ENCODE peak calls at places on chromosomes 11 and 22, in seven cellular contexts. One of them, this sample, is unnamed.

GRCh38 chr11:126135182-126136176 is 72.8 kb upstream of the CDON start:
- DNase-seq in HFF-Myc: no peak
- DNase-seq in esophagus squamous epithelium: no peak
- DNase-seq in A673: peak
- DNase-seq in B cell: no peak
- DNase-seq in neural crest cell: no peak
- DNase-seq in foreskin fibroblast: peak
- DNase-seq in this sample: no peak

GRCh38 chr22:29830585-29830984 is 7.5 kb downstream of the ASCC2 start:
- DNase-seq in HFF-Myc: no peak
- DNase-seq in esophagus squamous epithelium: no peak
- DNase-seq in A673: no peak
- DNase-seq in B cell: no peak
- DNase-seq in neural crest cell: no peak
- DNase-seq in foreskin fibroblast: peak
- DNase-seq in this sample: no peak

GRCh38 chr22:48135641-48136040 is 1373.2 kb downstream of the TBC1D22A start:
- DNase-seq in HFF-Myc: no peak
- DNase-seq in esophagus squamous epithelium: no peak
- DNase-seq in A673: peak
- DNase-seq in B cell: no peak
- DNase-seq in neural crest cell: no peak
- DNase-seq in foreskin fibroblast: no peak
- DNase-seq in this sample: no peak

GRCh38 chr22:35465109-35465701 is 65.3 kb downstream of the MCM5 start:
- DNase-seq in HFF-Myc: no peak
- DNase-seq in esophagus squamous epithelium: no peak
- DNase-seq in A673: no peak
- DNase-seq in B cell: no peak
- DNase-seq in neural crest cell: no peak
- DNase-seq in foreskin fibroblast: peak
- DNase-seq in this sample: no peak

GRCh38 chr11:26608507-26609146 is 36.6 kb upstream of the MUC15 start:
- DNase-seq in HFF-Myc: no peak
- DNase-seq in esophagus squamous epithelium: no peak
- DNase-seq in A673: no peak
- DNase-seq in B cell: no peak
- DNase-seq in neural crest cell: no peak
- DNase-seq in foreskin fibroblast: no peak
- DNase-seq in this sample: no peak

GRCh38 chr22:29157759-29158535 is 47.7 kb upstream of the EMID1 start:
- DNase-seq in HFF-Myc: no peak
- DNase-seq in esophagus squamous epithelium: no peak
- DNase-seq in A673: no peak
- DNase-seq in B cell: no peak
- DNase-seq in neural crest cell: no peak
- DNase-seq in foreskin fibroblast: no peak
- DNase-seq in this sample: peak

GRCh38 chr22:20663137-20663828 is 110.6 kb upstream of the SERPIND1 start:
- DNase-seq in HFF-Myc: no peak
- DNase-seq in esophagus squamous epithelium: no peak
- DNase-seq in A673: no peak
- DNase-seq in B cell: no peak
- DNase-seq in neural crest cell: no peak
- DNase-seq in foreskin fibroblast: peak
- DNase-seq in this sample: no peak

GRCh38 chr11:80462211-80462610 is 1021.4 kb upstream of the TENM4 start:
- DNase-seq in HFF-Myc: no peak
- DNase-seq in esophagus squamous epithelium: no peak
- DNase-seq in A673: no peak
- DNase-seq in B cell: no peak
- DNase-seq in neural crest cell: no peak
- DNase-seq in foreskin fibroblast: no peak
- DNase-seq in this sample: peak

GRCh38 chr11:11229691-11230090 is 123.4 kb downstream of the CSNK2A3 start:
- DNase-seq in HFF-Myc: no peak
- DNase-seq in esophagus squamous epithelium: no peak
- DNase-seq in A673: no peak
- DNase-seq in B cell: no peak
- DNase-seq in neural crest cell: no peak
- DNase-seq in foreskin fibroblast: no peak
- DNase-seq in this sample: no peak

GRCh38 chr11:8740156-8740555 is 57.6 kb downstream of the RPL27A start:
- DNase-seq in HFF-Myc: no peak
- DNase-seq in esophagus squamous epithelium: no peak
- DNase-seq in A673: no peak
- DNase-seq in B cell: no peak
- DNase-seq in neural crest cell: no peak
- DNase-seq in foreskin fibroblast: no peak
- DNase-seq in this sample: no peak

GRCh38 chr22:17332109-17332508 is 37.2 kb upstream of the CECR2 start:
- DNase-seq in HFF-Myc: no peak
- DNase-seq in esophagus squamous epithelium: no peak
- DNase-seq in A673: no peak
- DNase-seq in B cell: no peak
- DNase-seq in neural crest cell: no peak
- DNase-seq in foreskin fibroblast: no peak
- DNase-seq in this sample: no peak

GRCh38 chr22:50530280-50530856 is 556 bp upstream of the TYMP start:
- DNase-seq in HFF-Myc: no peak
- DNase-seq in esophagus squamous epithelium: no peak
- DNase-seq in A673: no peak
- DNase-seq in B cell: peak
- DNase-seq in neural crest cell: no peak
- DNase-seq in foreskin fibroblast: peak
- DNase-seq in this sample: peak

GRCh38 chr22:36606659-36607058 is 77.7 kb upstream of the EIF3D start:
- DNase-seq in HFF-Myc: no peak
- DNase-seq in esophagus squamous epithelium: no peak
- DNase-seq in A673: no peak
- DNase-seq in B cell: no peak
- DNase-seq in neural crest cell: no peak
- DNase-seq in foreskin fibroblast: no peak
- DNase-seq in this sample: no peak

GRCh38 chr22:38943181-38943580 is 14.2 kb upstream of the APOBEC3A start:
- DNase-seq in HFF-Myc: no peak
- DNase-seq in esophagus squamous epithelium: no peak
- DNase-seq in A673: no peak
- DNase-seq in B cell: no peak
- DNase-seq in neural crest cell: no peak
- DNase-seq in foreskin fibroblast: no peak
- DNase-seq in this sample: no peak

GRCh38 chr11:83278351-83278750 is 7.8 kb downstream of the CCDC90B start:
- DNase-seq in HFF-Myc: no peak
- DNase-seq in esophagus squamous epithelium: no peak
- DNase-seq in A673: no peak
- DNase-seq in B cell: no peak
- DNase-seq in neural crest cell: no peak
- DNase-seq in foreskin fibroblast: no peak
- DNase-seq in this sample: no peak

GRCh38 chr11:57072640-57073039 is 83.9 kb downstream of the OR5AK2 start:
- DNase-seq in HFF-Myc: peak
- DNase-seq in esophagus squamous epithelium: no peak
- DNase-seq in A673: peak
- DNase-seq in B cell: no peak
- DNase-seq in neural crest cell: no peak
- DNase-seq in foreskin fibroblast: peak
- DNase-seq in this sample: no peak

DNA sequence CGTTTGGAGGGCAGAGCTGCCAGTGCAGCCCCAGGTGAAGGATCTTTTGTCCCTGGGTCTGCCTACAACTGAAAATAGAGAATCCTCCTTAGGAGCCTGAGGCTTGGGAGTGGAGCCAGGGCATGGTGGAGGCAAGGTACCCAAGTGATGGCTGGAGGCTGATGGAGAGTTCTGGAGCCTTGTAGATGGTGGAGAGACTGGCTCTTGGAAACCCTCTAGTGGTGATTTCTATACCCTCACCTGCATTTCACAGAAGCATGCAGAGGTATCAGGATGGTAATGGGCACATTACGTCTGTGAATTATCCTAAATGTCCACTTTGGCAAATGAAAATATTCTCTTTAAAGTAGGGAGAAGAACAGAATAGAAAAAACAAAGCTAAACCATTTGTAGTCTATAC is 44.4 kb downstream of the INSC start:
- DNase-seq in HFF-Myc: no peak
- DNase-seq in esophagus squamous epithelium: no peak
- DNase-seq in A673: peak
- DNase-seq in B cell: peak
- DNase-seq in neural crest cell: no peak
- DNase-seq in foreskin fibroblast: peak
- DNase-seq in this sample: peak
- TF ChIP-seq CTCF in HFF-Myc: peak
- TF ChIP-seq CTCF in esophagus squamous epithelium: peak
- TF ChIP-seq CTCF in A673: peak
- TF ChIP-seq CTCF in B cell: peak
- TF ChIP-seq CTCF in neural crest cell: peak
- TF ChIP-seq CTCF in foreskin fibroblast: peak
- TF ChIP-seq CTCF in this sample: peak

GRCh38 chr22:26508148-26508547 is 4.1 kb downstream of the TFIP11 start:
- DNase-seq in HFF-Myc: no peak
- DNase-seq in esophagus squamous epithelium: no peak
- DNase-seq in A673: no peak
- DNase-seq in B cell: no peak
- DNase-seq in neural crest cell: no peak
- DNase-seq in foreskin fibroblast: no peak
- DNase-seq in this sample: no peak

GRCh38 chr22:26514419-26515161 is 2.3 kb upstream of the TFIP11 start:
- DNase-seq in HFF-Myc: no peak
- DNase-seq in esophagus squamous epithelium: no peak
- DNase-seq in A673: no peak
- DNase-seq in B cell: no peak
- DNase-seq in neural crest cell: no peak
- DNase-seq in foreskin fibroblast: no peak
- DNase-seq in this sample: no peak

GRCh38 chr22:26513852-26514251 is 1.6 kb upstream of the TFIP11 start:
- DNase-seq in HFF-Myc: no peak
- DNase-seq in esophagus squamous epithelium: no peak
- DNase-seq in A673: no peak
- DNase-seq in B cell: no peak
- DNase-seq in neural crest cell: no peak
- DNase-seq in foreskin fibroblast: peak
- DNase-seq in this sample: no peak

GRCh38 chr22:26515938-26516337 is 3.7 kb upstream of the TFIP11 start:
- DNase-seq in HFF-Myc: no peak
- DNase-seq in esophagus squamous epithelium: no peak
- DNase-seq in A673: no peak
- DNase-seq in B cell: no peak
- DNase-seq in neural crest cell: no peak
- DNase-seq in foreskin fibroblast: no peak
- DNase-seq in this sample: no peak

DNA sequence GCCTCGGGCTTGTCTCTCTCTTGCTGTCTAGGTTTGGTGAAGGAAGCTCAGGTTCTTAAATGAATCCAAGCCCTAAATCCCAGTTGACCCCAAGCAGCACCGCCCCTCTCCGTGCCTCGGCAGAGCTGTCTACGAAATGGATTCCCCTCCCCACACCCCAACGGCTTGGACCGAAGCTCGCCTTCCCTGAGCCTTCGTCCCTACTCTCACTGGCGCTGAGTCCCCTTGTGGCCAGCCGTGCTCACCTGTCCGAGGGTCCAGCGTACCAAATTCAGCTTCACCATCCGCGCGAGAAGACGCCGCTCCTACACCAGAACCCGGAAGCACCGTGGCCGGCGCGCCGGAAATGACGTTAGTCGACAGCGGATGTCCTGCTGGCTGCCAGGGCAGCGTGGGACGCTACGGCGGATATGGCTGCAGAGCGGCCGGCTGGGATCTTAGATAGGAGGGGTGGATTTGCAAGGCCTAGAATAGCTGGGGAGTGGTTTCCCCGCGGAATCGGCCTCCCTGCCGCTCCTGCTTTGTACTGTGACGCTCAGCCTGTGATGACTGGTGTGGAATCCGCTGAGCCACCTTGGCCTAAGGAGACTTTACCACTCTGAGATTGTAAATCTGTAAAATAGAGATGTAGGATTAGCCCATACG is at the start of gene TFIP11:
- DNase-seq in HFF-Myc: peak
- DNase-seq in esophagus squamous epithelium: peak
- DNase-seq in A673: peak
- DNase-seq in B cell: peak
- DNase-seq in neural crest cell: peak
- DNase-seq in foreskin fibroblast: peak
- DNase-seq in this sample: peak
- TF ChIP-seq CTCF in HFF-Myc: no peak
- TF ChIP-seq CTCF in esophagus squamous epithelium: no peak
- TF ChIP-seq CTCF in A673: no peak
- TF ChIP-seq CTCF in B cell: no peak
- TF ChIP-seq CTCF in neural crest cell: no peak
- TF ChIP-seq CTCF in foreskin fibroblast: no peak
- TF ChIP-seq CTCF in this sample: peak

DNA sequence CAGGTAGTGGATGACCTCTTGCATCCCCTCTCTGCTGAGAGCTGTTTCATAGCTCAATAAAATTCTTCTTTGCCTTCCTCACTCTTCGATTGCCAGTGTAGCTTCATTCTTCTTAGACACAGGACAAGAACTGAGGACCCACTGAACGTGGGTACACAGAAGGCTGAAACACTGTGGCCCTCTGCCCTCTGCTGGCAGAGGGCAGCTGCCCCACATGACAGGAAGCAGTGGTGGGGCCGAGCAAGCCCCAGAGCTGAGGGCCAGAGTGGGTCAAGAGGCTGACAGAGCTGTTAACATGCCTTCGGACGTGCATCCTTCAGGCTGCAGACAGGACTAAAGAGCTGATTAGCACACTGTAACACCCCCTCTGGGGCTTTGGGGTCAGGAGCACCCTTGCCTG is 15.6 kb downstream of the SMC1B start:
- DNase-seq in HFF-Myc: no peak
- DNase-seq in esophagus squamous epithelium: no peak
- DNase-seq in A673: no peak
- DNase-seq in B cell: no peak
- DNase-seq in neural crest cell: no peak
- DNase-seq in foreskin fibroblast: no peak
- DNase-seq in this sample: no peak
- TF ChIP-seq CTCF in HFF-Myc: peak
- TF ChIP-seq CTCF in esophagus squamous epithelium: peak
- TF ChIP-seq CTCF in A673: no peak
- TF ChIP-seq CTCF in B cell: no peak
- TF ChIP-seq CTCF in neural crest cell: no peak
- TF ChIP-seq CTCF in foreskin fibroblast: no peak
- TF ChIP-seq CTCF in this sample: peak

GRCh38 chr11:45802531-45803317 is 2.2 kb upstream of the SLC35C1 start:
- DNase-seq in HFF-Myc: no peak
- DNase-seq in esophagus squamous epithelium: no peak
- DNase-seq in A673: no peak
- DNase-seq in B cell: no peak
- DNase-seq in neural crest cell: no peak
- DNase-seq in foreskin fibroblast: no peak
- DNase-seq in this sample: no peak

GRCh38 chr11:45805305-45806071 is 539 bp downstream of the SLC35C1 start:
- DNase-seq in HFF-Myc: no peak
- DNase-seq in esophagus squamous epithelium: peak
- DNase-seq in A673: peak
- DNase-seq in B cell: no peak
- DNase-seq in neural crest cell: peak
- DNase-seq in foreskin fibroblast: peak
- DNase-seq in this sample: no peak

GRCh38 chr11:45804806-45805304 is at the start of gene SLC35C1:
- DNase-seq in HFF-Myc: peak
- DNase-seq in esophagus squamous epithelium: peak
- DNase-seq in A673: peak
- DNase-seq in B cell: peak
- DNase-seq in neural crest cell: peak
- DNase-seq in foreskin fibroblast: peak
- DNase-seq in this sample: peak

GRCh38 chr11:45806072-45806933 is 1.4 kb downstream of the SLC35C1 start:
- DNase-seq in HFF-Myc: no peak
- DNase-seq in esophagus squamous epithelium: no peak
- DNase-seq in A673: no peak
- DNase-seq in B cell: no peak
- DNase-seq in neural crest cell: no peak
- DNase-seq in foreskin fibroblast: no peak
- DNase-seq in this sample: no peak

GRCh38 chr11:45803981-45804805 is 756 bp upstream of the SLC35C1 start:
- DNase-seq in HFF-Myc: no peak
- DNase-seq in esophagus squamous epithelium: no peak
- DNase-seq in A673: peak
- DNase-seq in B cell: peak
- DNase-seq in neural crest cell: peak
- DNase-seq in foreskin fibroblast: peak
- DNase-seq in this sample: peak
- TF ChIP-seq CTCF in HFF-Myc: no peak
- TF ChIP-seq CTCF in esophagus squamous epithelium: no peak
- TF ChIP-seq CTCF in A673: no peak
- TF ChIP-seq CTCF in B cell: no peak
- TF ChIP-seq CTCF in neural crest cell: no peak
- TF ChIP-seq CTCF in foreskin fibroblast: no peak
- TF ChIP-seq CTCF in this sample: no peak

This sample was measured in GM10248.